ENCODE peak calls at places on chromosomes 4 and X, in eight cellular contexts. V is Peyer's patch, F is Kasumi-1, G is lower lobe of right lung, E is RWPE1, M is NCI-H1417, D is activated gamma-delta T cell, Y is ELF-1. U is an unnamed sample.

GRCh38 chr4:39286263-39286662 is 79.9 kb downstream of the RFC1 start:
- DNase-seq in M (no peak), Y (no peak), V (no peak), F (no peak), E (no peak), G (no peak), D (no peak), U (no peak)

GRCh38 chr4:183876268-183876934 is 28.7 kb upstream of the STOX2 start:
- DNase-seq in E (peak; percentile 55), V (peak; percentile 53), G (peak; percentile 88), F (no peak), Y (no peak), M (peak; percentile 51), D (no peak), U (peak; percentile 3)

GRCh38 chr4:143743591-143743990 is 43.1 kb upstream of the FREM3 start:
- DNase-seq in D (no peak), V (no peak), G (no peak), Y (no peak), E (no peak), M (no peak), F (no peak), U (no peak)

GRCh38 chr4:56907009-56907408 is 691 bp upstream of the REST start:
- DNase-seq in D (no peak), G (no peak), E (peak; percentile 6), F (peak; percentile 61), V (peak; percentile 48), Y (no peak), M (no peak), U (no peak)

GRCh38 chrX:38175140-38175539 is 45.5 kb downstream of the SRPX start:
- DNase-seq in E (peak; percentile 41), M (peak; percentile 11), D (no peak), Y (peak; percentile 63), F (peak; percentile 10), G (no peak), V (peak; percentile 50), U (peak; percentile 28)

GRCh38 chr4:16889945-16890344 is 8.5 kb downstream of the LDB2 start:
- DNase-seq in E (no peak), V (no peak), G (no peak), Y (no peak), F (no peak), M (no peak), D (no peak), U (no peak)

GRCh38 chr4:138242076-138242829 is at the start of gene SLC7A11:
- DNase-seq in E (peak; percentile 66), F (peak; percentile 95), D (no peak), Y (peak; percentile 98), G (peak; percentile 70), M (peak; percentile 62), V (peak; percentile 78), U (peak; percentile 99)

GRCh38 chr4:157265281-157265680 is 44.8 kb downstream of the GRIA2 start:
- DNase-seq in F (no peak), Y (no peak), D (no peak), M (peak; percentile 33), E (peak; percentile 4), G (no peak), V (no peak), U (no peak)

GRCh38 chrX:1139101-1139500 is 73.3 kb downstream of the CRLF2 start:
- DNase-seq in V (peak; percentile 14), M (no peak), D (no peak), G (no peak), Y (no peak), E (no peak), F (no peak), U (no peak)

GRCh38 chr4:52234539-52235174 is 183.6 kb downstream of the SPATA18 start:
- DNase-seq in F (peak; percentile 82), V (no peak), Y (no peak), E (peak; percentile 64), M (peak; percentile 75), G (no peak), D (no peak), U (peak; percentile 61)

GRCh38 chr4:5710065-5710961 is 688 bp upstream of the EVC start:
- DNase-seq in E (peak; percentile 13), M (no peak), Y (peak; percentile 34), F (peak; percentile 51), D (no peak), G (no peak), V (no peak), U (peak; percentile 32)

GRCh38 chrX:633655-634305 is 3.2 kb downstream of the SHOX start:
- DNase-seq in M (no peak), Y (no peak), D (no peak), F (no peak), G (no peak), E (no peak), V (no peak), U (no peak)

GRCh38 chrX:97027384-97027922 is 143.7 kb downstream of the RPA4 start:
- DNase-seq in V (no peak), M (peak; percentile 4), D (no peak), E (no peak), F (no peak), Y (peak; percentile 34), G (no peak), U (no peak)

GRCh38 chrX:23554304-23554703 is 113.0 kb upstream of the PRDX4 start:
- DNase-seq in E (peak; percentile 1), F (peak; percentile 48), V (no peak), Y (no peak), D (no peak), G (no peak), M (no peak), U (peak; percentile 38)

GRCh38 chr4:182649698-182650477 is 267.3 kb downstream of the DCTD start:
- DNase-seq in E (no peak), F (no peak), V (no peak), M (no peak), G (no peak), Y (no peak), D (no peak), U (no peak)

GRCh38 chr4:154626793-154627484 is 14.5 kb upstream of the FGG start:
- DNase-seq in M (no peak), D (peak; percentile 10), Y (peak; percentile 89), G (peak; percentile 73), V (peak; percentile 70), F (peak; percentile 70), E (peak; percentile 46), U (peak; percentile 37)

GRCh38 chrX:115449742-115450141 is 111.2 kb upstream of the PLS3 start:
- DNase-seq in V (no peak), E (no peak), Y (no peak), G (peak; percentile 53), D (no peak), F (no peak), M (no peak), U (peak; percentile 21)

GRCh38 chrX:123731987-123732678 is 719 bp downstream of the THOC2 start:
- DNase-seq in V (no peak), Y (peak; percentile 54), D (peak; percentile 1), F (no peak), E (peak; percentile 23), M (peak; percentile 14), G (no peak), U (peak; percentile 47)

GRCh38 chrX:67720344-67720743 is 176.5 kb downstream of the AR start:
- DNase-seq in V (no peak), D (no peak), Y (no peak), F (peak; percentile 57), E (no peak), G (no peak), M (no peak), U (no peak)

GRCh38 chr4:14906805-14907204 is 95.5 kb upstream of the CPEB2 start:
- DNase-seq in V (no peak), G (no peak), F (peak; percentile 46), M (no peak), D (no peak), E (no peak), Y (no peak), U (no peak)

GRCh38 chr4:26235500-26235899 is 85.3 kb upstream of the RBPJ start:
- DNase-seq in E (peak; percentile 67), D (no peak), G (peak; percentile 51), V (peak; percentile 59), F (no peak), M (no peak), Y (no peak), U (peak; percentile 71)

GRCh38 chr4:169256101-169256612 is 14.6 kb downstream of the SH3RF1 start:
- DNase-seq in F (no peak), D (no peak), G (no peak), M (no peak), E (no peak), Y (no peak), V (no peak), U (peak; percentile 59)

GRCh38 chr4:34250562-34250961 is 1993.8 kb downstream of the ARAP2 start:
- DNase-seq in F (no peak), G (no peak), Y (no peak), V (no peak), E (no peak), M (no peak), D (no peak), U (peak; percentile 46)

GRCh38 chr4:6753891-6754290 is 28.6 kb upstream of the KIAA0232 start:
- DNase-seq in Y (no peak), V (no peak), G (peak; percentile 23), D (no peak), M (no peak), E (no peak), F (no peak), U (no peak)

U was measured in mesenchymal stem cell.